ENCODE peak calls at places on chromosomes 4 and X, in five cellular contexts. T is Caco-2, R is tibial artery, D is AG09309, N is astrocyte. A is an unnamed sample.

GRCh38 chr4:16233569-16234177 is 7.4 kb upstream of the TAPT1 start:
- DNase-seq in N (no peak), T (no peak), D (no peak), R (no peak), A (no peak)

GRCh38 chrX:140766024-140766611 is 56.6 kb downstream of the LINC00632 start:
- DNase-seq in D (no peak), R (peak), N (peak), T (peak), A (peak)

GRCh38 chrX:16931371-16931770 is 15.1 kb upstream of the REPS2 start:
- DNase-seq in T (no peak), R (no peak), D (no peak), N (no peak), A (no peak)

GRCh38 chr4:15914736-15915135 is 23.8 kb downstream of the FGFBP1 start:
- DNase-seq in N (no peak), T (no peak), R (no peak), D (no peak), A (no peak)

GRCh38 chrX:856901-857300 is 226.3 kb downstream of the SHOX start:
- DNase-seq in R (no peak), D (no peak), N (no peak), T (no peak), A (no peak)

GRCh38 chr4:151489462-151490203 is 80.7 kb downstream of the FHIP1A start:
- DNase-seq in D (no peak), R (no peak), N (no peak), T (no peak), A (no peak)

GRCh38 chrX:41723821-41724220 is at the start of gene GPR82:
- DNase-seq in D (no peak), N (no peak), R (no peak), T (no peak), A (no peak)

GRCh38 chr4:61838072-61838471 is 637.9 kb downstream of the ADGRL3 start:
- DNase-seq in D (no peak), N (no peak), R (no peak), T (no peak), A (no peak)

GRCh38 chr4:104451573-104451972 is 43.1 kb downstream of the CXXC4 start:
- DNase-seq in T (no peak), R (no peak), N (peak), D (no peak), A (no peak)

GRCh38 chr4:150258569-150258968 is 180.3 kb downstream of the DCLK2 start:
- DNase-seq in D (no peak), N (no peak), T (no peak), R (no peak), A (no peak)

GRCh38 chr4:5676763-5677162 is 31.6 kb downstream of the EVC2 start:
- DNase-seq in N (no peak), T (no peak), D (no peak), R (no peak), A (no peak)
- H3K4me3 ChIP-seq in N (no peak), T (no peak), D (no peak), R (no peak), A (no peak)

GRCh38 chr4:88660446-88661294 is 37.0 kb downstream of the NAP1L5 start:
- DNase-seq in D (peak), T (no peak), R (no peak), N (peak), A (peak)

GRCh38 chr4:88659890-88660208 is 37.8 kb downstream of the NAP1L5 start:
- DNase-seq in N (no peak), D (no peak), T (no peak), R (no peak), A (no peak)

GRCh38 chr4:88661724-88662123 is 35.9 kb downstream of the NAP1L5 start:
- DNase-seq in T (no peak), D (peak), R (no peak), N (peak), A (peak)

GRCh38 chr4:88655226-88655625 is 42.4 kb downstream of the NAP1L5 start:
- DNase-seq in R (no peak), N (no peak), D (no peak), T (no peak), A (no peak)

DNA sequence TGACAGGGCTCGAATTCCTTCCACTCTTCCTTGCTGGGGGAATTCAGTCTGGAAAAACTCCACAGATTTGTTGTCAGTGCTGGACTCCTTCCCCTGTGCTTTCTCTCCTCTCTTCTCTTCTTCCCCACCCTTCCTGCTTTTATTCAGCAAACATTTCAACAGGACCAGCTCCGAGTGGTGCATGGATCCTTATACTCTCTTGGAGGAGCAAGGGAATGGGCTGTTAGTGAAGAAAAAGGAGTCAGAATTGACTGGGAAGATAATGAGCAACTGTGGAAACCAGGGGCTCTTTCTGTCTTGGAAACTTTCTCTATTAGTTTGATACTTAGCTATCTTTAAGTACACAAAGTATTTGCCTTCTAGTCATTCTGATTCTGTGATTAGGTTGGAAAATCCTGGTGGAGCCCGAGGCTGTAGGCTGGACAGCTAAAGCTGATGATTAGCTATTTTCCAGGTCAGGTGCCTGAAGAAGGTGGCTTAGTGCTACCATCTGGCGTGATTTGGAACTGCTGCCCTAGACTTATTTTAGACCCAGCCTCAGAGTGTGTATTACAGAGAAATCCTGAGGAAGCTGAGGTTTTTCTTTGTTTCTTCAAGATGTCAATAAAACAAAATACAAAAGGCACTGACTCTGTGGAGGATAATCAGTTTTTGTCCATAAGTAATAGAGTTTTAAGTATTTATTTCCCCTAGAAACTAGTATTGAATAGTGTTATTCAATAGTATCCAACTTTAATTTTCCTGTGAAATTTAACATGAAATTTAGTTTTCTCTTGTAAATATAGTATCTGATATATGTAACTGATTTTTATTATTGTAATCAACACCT is 38.4 kb downstream of the NAP1L5 start:
- DNase-seq in T (peak), D (peak), N (peak), R (peak), A (peak)
- TF ChIP-seq CTCF in T (peak), D (peak), N (peak), R (peak), A (peak)

GRCh38 chr4:3374011-3374645 is 67.6 kb upstream of the HGFAC start:
- DNase-seq in T (no peak), D (no peak), R (no peak), N (no peak), A (no peak)
- H3K4me3 ChIP-seq in T (no peak), D (no peak), R (no peak), N (no peak), A (no peak)

DNA sequence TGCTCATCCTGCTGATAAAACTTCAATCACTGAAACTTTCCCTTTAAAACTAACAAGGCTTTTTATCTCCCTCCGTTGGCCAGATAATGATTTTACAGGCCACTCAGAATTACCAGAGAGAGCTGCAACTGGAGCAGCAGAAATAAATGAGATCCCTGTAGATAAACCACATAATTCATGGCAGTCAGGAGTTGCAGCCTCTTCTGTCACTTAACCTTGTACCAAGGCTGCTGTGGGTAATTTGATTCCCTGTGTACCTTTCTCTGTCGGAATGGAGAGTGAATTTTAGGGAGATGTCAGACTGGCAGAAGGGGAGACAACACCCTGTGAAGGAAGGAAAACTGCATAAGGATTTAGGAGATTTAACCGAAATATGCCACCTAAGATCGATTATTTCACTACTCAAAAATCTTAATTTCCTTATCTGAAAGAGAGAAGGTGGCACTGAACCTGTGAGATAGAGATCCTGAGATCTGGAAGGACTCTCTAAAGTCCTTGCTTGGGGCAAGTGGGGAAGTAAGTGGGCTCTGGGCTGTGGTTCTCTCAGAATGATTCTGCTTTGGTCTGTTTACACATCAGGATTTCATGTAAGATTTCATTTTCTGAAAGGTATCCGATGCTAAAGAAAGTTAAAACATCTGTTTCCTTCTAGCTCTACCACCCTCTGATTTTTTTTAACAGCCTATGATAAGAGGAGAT is 14.3 kb upstream of the TSPAN5 start:
- DNase-seq in D (no peak), T (no peak), R (no peak), N (no peak), A (no peak)
- TF ChIP-seq CTCF in D (no peak), T (no peak), R (no peak), N (no peak), A (no peak)

DNA sequence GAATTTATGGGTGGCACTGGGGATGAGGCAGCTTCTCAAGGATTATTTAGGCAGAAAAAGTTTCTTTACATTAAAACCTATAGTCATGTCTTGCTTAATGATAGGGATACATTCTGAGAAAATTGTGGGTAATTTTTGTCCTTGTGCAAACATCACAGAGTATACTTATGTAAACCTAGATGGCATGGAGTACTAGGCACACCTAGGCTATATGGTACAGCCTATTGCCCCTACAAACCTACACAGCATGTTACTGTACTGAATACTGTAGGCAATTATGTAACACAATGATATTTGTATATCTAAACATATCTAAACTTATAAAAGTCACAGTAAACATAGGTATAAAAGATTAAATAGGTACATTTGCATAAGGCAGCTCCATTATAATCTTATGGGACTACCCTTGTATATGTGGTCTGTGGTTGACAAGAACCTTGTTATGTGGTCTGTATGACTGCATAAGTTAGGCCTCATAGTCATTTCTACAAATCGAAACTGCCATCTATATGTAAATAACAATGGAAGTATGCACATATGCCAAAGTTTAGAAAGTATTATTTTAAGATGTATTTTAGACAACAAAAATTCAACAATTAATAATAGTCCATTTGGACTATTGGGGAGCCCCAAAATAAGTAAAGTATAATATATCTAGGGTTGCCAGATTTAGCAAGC is 87.3 kb downstream of the CFAP299 start:
- DNase-seq in T (no peak), D (no peak), R (no peak), N (no peak), A (no peak)
- H3K4me3 ChIP-seq in T (no peak), D (no peak), R (no peak), N (no peak), A (no peak)

GRCh38 chrX:39477031-39477430 is 620.7 kb downstream of the BCOR start:
- DNase-seq in D (no peak), T (no peak), N (no peak), R (no peak), A (no peak)

GRCh38 chrX:39479856-39480255 is 617.9 kb downstream of the BCOR start:
- DNase-seq in T (no peak), R (no peak), D (no peak), N (no peak), A (no peak)

GRCh38 chrX:39476596-39476995 is 621.2 kb downstream of the BCOR start:
- DNase-seq in N (no peak), D (no peak), T (no peak), R (no peak), A (no peak)

GRCh38 chrX:39475372-39475771 is 622.4 kb downstream of the BCOR start:
- DNase-seq in D (no peak), N (no peak), R (no peak), T (no peak), A (no peak)

GRCh38 chrX:39477438-39478120 is 620.2 kb downstream of the BCOR start:
- DNase-seq in T (no peak), N (peak), R (no peak), D (no peak), A (no peak)
- TF ChIP-seq CTCF in T (no peak), N (no peak), R (no peak), D (no peak), A (no peak)

DNA sequence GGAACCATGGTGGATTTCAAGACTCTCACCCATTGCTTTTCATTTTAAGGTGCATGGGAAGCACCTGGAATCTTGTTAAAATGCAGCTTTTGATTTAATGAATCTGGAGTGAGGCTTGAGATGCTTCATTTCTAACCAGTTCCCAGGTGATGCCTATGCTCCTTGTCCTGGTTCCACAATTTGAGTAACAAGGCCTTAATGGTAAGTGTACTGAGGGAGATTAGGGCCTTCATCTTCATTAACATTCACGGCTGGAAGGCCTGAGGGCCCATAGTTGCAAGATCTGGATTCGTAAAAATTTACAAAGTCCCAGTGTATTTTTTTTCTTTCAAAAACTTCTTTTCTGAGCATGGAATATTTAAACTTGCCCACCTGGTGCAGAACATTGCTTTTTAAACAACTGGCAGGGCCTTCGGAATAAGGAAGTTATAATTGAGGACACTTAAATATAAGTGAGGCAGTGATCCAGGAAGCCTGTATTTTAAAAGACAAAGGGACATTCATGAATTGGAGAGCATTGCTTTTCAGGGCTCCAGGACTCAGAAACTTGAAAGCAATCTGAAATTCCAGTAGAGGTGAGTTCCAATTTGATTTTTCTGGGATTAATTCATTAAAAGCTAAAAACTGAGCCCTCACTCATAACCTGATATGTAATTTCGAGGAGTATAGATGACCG is 77.8 kb downstream of the NPNT start:
- DNase-seq in T (no peak), N (no peak), D (no peak), R (no peak), A (no peak)
- H3K4me3 ChIP-seq in T (no peak), N (no peak), D (no peak), R (no peak), A (no peak)

GRCh38 chrX:19513383-19513782 is 1.9 kb downstream of the MAP3K15 start:
- DNase-seq in D (no peak), R (no peak), N (no peak), T (peak), A (no peak)

GRCh38 chrX:19514791-19515614 is at the start of gene MAP3K15:
- DNase-seq in D (no peak), N (no peak), R (no peak), T (peak), A (no peak)

GRCh38 chrX:19517965-19518364 is 2.7 kb upstream of the MAP3K15 start:
- DNase-seq in T (no peak), N (no peak), D (no peak), R (no peak), A (no peak)

GRCh38 chrX:19512961-19513360 is 2.3 kb downstream of the MAP3K15 start:
- DNase-seq in T (no peak), R (no peak), D (no peak), N (no peak), A (no peak)

GRCh38 chrX:19515615-19516105 is 352 bp upstream of the MAP3K15 start:
- DNase-seq in N (no peak), R (no peak), D (no peak), T (no peak), A (no peak)
- TF ChIP-seq CTCF in N (no peak), R (no peak), D (no peak), T (peak), A (no peak)

GRCh38 chr4:102324725-102325124 is 20.6 kb downstream of the SLC39A8 start:
- DNase-seq in D (no peak), R (no peak), T (no peak), N (no peak), A (no peak)

GRCh38 chr4:102318526-102318925 is 26.8 kb downstream of the SLC39A8 start:
- DNase-seq in D (no peak), N (no peak), R (no peak), T (no peak), A (no peak)

GRCh38 chr4:102319594-102319993 is 25.7 kb downstream of the SLC39A8 start:
- DNase-seq in R (no peak), D (no peak), N (no peak), T (no peak), A (no peak)

GRCh38 chr4:102322736-102323135 is 22.5 kb downstream of the SLC39A8 start:
- DNase-seq in T (no peak), N (no peak), R (no peak), D (no peak), A (no peak)

GRCh38 chr4:102321260-102321991 is 23.9 kb downstream of the SLC39A8 start:
- DNase-seq in T (no peak), D (no peak), R (no peak), N (no peak), A (no peak)
- H3K4me3 ChIP-seq in T (no peak), D (no peak), R (no peak), N (no peak), A (no peak)